ENCODE peak calls at places on chromosomes 5 and 9, in eight cellular contexts. N is GM12878, W is uterus, M is Peyer's patch, G is tibial nerve, C is A549, A is prostate gland, B is heart left ventricle. O is an unnamed sample.

GRCh38 chr5:154165886-154166285 is 24.6 kb upstream of the GALNT10 start:
- DNase-seq in N (no peak), W (no peak), M (no peak), G (no peak), C (no peak), A (no peak), B (no peak), O (no peak)

GRCh38 chr9:99300103-99300439 is 78.0 kb downstream of the SEC61B start:
- DNase-seq in N (no peak), W (no peak), M (no peak), G (no peak), C (no peak), A (no peak), B (no peak), O (no peak)

GRCh38 chr5:386432-387341 is 56.3 kb upstream of the EXOC3 start:
- DNase-seq in N (no peak), W (no peak), M (no peak), G (no peak), C (no peak), A (peak; percentile 2), B (no peak), O (no peak)

GRCh38 chr9:98020471-98021145 is 35.9 kb upstream of the NANS start:
- DNase-seq in N (no peak), W (no peak), M (no peak), G (no peak), C (no peak), A (no peak), B (no peak), O (no peak)

GRCh38 chr5:134586866-134587524 is 45.6 kb downstream of the SAR1B start:
- DNase-seq in N (peak; percentile 45), W (peak; percentile 79), M (peak; percentile 88), G (peak; percentile 70), C (peak; percentile 89), A (peak; percentile 63), B (peak; percentile 80), O (peak; percentile 93)

GRCh38 chr5:61167382-61167781 is 5.1 kb upstream of the SMIM15 start:
- DNase-seq in N (no peak), W (no peak), M (no peak), G (no peak), C (peak; percentile 24), A (peak; percentile 16), B (no peak), O (no peak)

GRCh38 chr9:133955821-133956411 is 36.2 kb downstream of the VAV2 start:
- DNase-seq in N (no peak), W (no peak), M (no peak), G (no peak), C (no peak), A (no peak), B (no peak), O (no peak)

GRCh38 chr5:132962429-132962928 is 955 bp downstream of the AFF4 start:
- DNase-seq in N (no peak), W (peak; percentile 24), M (no peak), G (no peak), C (peak; percentile 27), A (peak; percentile 47), B (no peak), O (peak; percentile 45)

GRCh38 chr5:71533614-71534013 is 53.5 kb upstream of the MCCC2 start:
- DNase-seq in N (peak; percentile 33), W (no peak), M (no peak), G (no peak), C (no peak), A (no peak), B (no peak), O (no peak)

GRCh38 chr5:61766141-61766540 is 434.1 kb downstream of the ZSWIM6 start:
- DNase-seq in N (no peak), W (no peak), M (no peak), G (no peak), C (no peak), A (no peak), B (no peak), O (no peak)

DNA sequence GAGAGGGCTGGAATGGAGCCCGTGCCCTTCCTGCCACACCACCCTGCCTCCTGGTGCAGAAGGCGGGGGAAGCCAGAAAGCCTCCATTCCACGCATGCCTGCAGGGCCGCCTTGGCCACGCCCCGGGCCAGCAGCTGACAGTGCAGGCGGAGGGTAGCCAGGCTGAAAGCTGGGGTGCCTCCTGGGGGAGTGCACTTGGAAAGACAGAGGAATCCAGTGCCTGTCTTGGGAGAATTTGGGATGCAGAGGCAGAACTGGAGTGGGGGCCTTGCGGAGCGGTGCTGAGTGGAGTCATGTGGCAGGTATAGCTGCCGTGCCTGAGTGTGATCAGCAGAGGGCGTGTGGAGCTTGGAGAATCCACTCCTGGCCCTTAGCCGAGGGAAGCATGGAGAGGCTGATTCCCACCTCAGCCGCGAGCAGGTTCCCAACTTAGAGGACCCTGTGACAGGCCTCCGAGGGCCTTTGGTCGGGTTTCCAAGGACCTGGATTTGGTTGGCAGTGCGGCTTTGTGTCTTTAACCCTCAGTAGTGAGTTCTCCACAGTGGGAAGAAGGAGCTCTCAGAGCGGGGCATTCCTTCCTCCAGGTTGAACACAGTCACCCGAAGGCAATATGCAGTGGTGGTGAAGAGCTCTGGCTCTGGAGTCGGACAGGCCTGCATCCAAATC is 9.1 kb upstream of the URM1 start:
- DNase-seq in N (no peak), W (peak; percentile 87), M (peak; percentile 85), G (peak; percentile 78), C (peak; percentile 91), A (peak; percentile 87), B (peak; percentile 85), O (peak; percentile 84)
- TF ChIP-seq POLR2A in N (peak; percentile 28), W (no peak), M (no peak), G (no peak), C (no peak), A (peak; percentile 8), B (peak; percentile 29), O (no peak)

DNA sequence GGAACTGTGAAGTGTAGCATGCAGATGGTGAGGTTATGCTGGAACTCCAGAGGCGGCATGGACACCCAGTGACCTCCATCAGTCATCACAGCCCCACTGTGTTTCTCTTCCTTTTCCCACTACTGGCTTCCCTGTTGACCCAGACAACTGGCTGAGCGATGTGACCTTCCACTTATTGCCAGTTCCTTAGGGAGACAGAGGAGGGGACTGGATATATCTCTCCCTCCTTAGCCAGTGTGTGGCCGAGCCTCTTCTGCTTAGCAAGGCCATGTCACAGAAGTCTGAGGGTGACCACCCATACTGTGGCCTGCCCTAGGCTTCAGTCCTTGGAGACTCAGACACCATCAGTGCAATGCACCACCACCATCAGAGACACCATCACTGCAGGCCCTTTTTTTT is 3.0 kb upstream of the PHYKPL start:
- DNase-seq in N (no peak), W (no peak), M (no peak), G (no peak), C (no peak), A (no peak), B (no peak), O (no peak)
- TF ChIP-seq CTCF in N (no peak), W (no peak), M (no peak), G (no peak), C (no peak), A (no peak), B (no peak), O (no peak)

DNA sequence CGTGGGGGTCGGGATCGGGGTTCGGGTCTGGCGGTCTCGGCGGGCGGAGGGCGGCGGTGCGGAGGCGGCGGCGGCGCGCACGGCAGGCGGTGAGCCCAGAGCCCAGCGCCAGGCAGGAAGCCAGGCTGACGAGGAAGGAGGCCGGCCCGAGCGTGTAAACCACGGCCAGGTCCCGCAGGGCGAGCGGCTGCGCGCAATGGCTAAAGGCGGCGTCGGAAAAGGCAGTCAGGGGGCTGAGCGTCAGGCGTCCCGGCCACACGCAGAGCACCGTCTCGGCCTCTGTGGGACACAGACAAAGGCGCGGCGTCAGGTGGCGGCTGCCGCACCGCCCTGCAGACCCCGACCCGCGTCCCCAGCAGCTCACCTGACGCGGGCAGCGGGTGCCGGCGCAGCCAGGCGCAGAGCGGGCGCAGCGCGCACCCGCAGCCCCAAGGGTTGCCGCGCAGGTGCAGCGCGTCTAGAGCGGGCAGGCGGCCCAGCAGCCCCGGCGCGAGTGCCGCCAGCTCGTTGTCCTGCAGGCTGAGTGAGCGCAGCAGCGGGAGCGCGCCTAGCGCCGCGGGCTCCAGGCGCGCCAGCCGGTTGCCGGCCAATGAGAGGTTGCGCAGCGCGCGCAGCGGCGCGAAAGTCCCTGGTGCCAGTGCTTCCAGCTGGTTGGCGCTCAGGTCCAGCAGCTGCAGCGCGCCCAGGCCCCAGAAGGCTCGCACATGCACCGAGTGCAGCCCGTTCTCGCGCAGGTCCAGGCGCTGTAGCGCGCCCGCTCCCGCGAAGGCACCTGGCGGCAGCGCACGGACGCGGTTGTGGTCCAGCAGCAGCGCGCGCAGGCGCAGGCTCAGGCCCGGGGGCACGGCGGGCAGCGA is 716 bp downstream of the LRRC26 start:
- DNase-seq in N (no peak), W (no peak), M (peak; percentile 74), G (no peak), C (peak; percentile 74), A (peak; percentile 56), B (no peak), O (no peak)
- TF ChIP-seq POLR2A in N (no peak), W (no peak), M (no peak), G (no peak), C (peak; percentile 39), A (no peak), B (no peak), O (no peak)

GRCh38 chr5:141155540-141156374 is 5.9 kb downstream of the PCDHB6 start:
- DNase-seq in N (no peak), W (no peak), M (no peak), G (no peak), C (peak; percentile 23), A (no peak), B (no peak), O (no peak)
- TF ChIP-seq CTCF in N (no peak), W (no peak), M (no peak), G (no peak), C (peak; percentile 18), A (no peak), B (peak; percentile 6), O (no peak)

O was measured in adrenal gland.